ENCODE peak calls at places on chromosomes 1 and 21, in seven cellular contexts. Q, Z, I, J, S, E and G are unnamed samples.
A peak's percentile ranks its signal among the peaks of the same experiment; 100 is the strongest.

GRCh38 chr1:65505547-65506325 is 85.3 kb downstream of the LEPR start:
- DNase-seq in Q (no peak), Z (no peak), I (peak; percentile 90), J (no peak), S (no peak), E (no peak), G (no peak)

GRCh38 chr1:91712981-91713841 is 172.7 kb downstream of the TGFBR3 start:
- DNase-seq in Q (peak; percentile 34), Z (peak; percentile 77), I (peak; percentile 67), J (no peak), S (no peak), E (no peak), G (no peak)

GRCh38 chr21:42992943-42993712 is 18.8 kb downstream of the PKNOX1 start:
- DNase-seq in Q (no peak), Z (peak; percentile 63), I (no peak), J (no peak), S (no peak), E (no peak), G (no peak)

GRCh38 chr1:110383311-110383990 is 7.4 kb downstream of the SLC16A4 start:
- DNase-seq in Q (no peak), Z (peak; percentile 35), I (peak; percentile 37), J (no peak), S (no peak), E (peak; percentile 45), G (no peak)

GRCh38 chr1:199774433-199775089 is 252.9 kb upstream of the NR5A2 start:
- DNase-seq in Q (no peak), Z (peak; percentile 57), I (no peak), J (no peak), S (no peak), E (peak; percentile 89), G (peak; percentile 45)

GRCh38 chr1:204261266-204261665 is 47.5 kb upstream of the GOLT1A start:
- DNase-seq in Q (no peak), Z (no peak), I (no peak), J (no peak), S (no peak), E (no peak), G (no peak)

GRCh38 chr1:240107058-240107684 is 15.5 kb downstream of the FMN2 start:
- DNase-seq in Q (no peak), Z (peak; percentile 83), I (peak; percentile 71), J (no peak), S (no peak), E (no peak), G (no peak)

GRCh38 chr1:28885982-28886730 is 28.2 kb upstream of the EPB41 start:
- DNase-seq in Q (no peak), Z (no peak), I (no peak), J (no peak), S (no peak), E (no peak), G (no peak)

GRCh38 chr1:47591801-47592200 is 154.0 kb downstream of the FOXD2 start:
- DNase-seq in Q (no peak), Z (no peak), I (no peak), J (no peak), S (no peak), E (no peak), G (no peak)

GRCh38 chr1:219329606-219330005 is 155.9 kb downstream of the LYPLAL1 start:
- DNase-seq in Q (no peak), Z (peak; percentile 46), I (peak; percentile 21), J (no peak), S (no peak), E (peak; percentile 42), G (no peak)

GRCh38 chr21:36008505-36008904 is 51.8 kb downstream of the SETD4 start:
- DNase-seq in Q (no peak), Z (no peak), I (no peak), J (no peak), S (no peak), E (no peak), G (no peak)

GRCh38 chr21:33020558-33021100 is 5.1 kb upstream of the OLIG2 start:
- DNase-seq in Q (no peak), Z (no peak), I (no peak), J (no peak), S (no peak), E (no peak), G (no peak)

GRCh38 chr1:192879416-192879815 is 70.6 kb downstream of the RGS2 start:
- DNase-seq in Q (peak; percentile 41), Z (no peak), I (no peak), J (peak; percentile 29), S (no peak), E (peak; percentile 48), G (no peak)

GRCh38 chr1:156421939-156422601 is 53.1 kb downstream of the RHBG start:
- DNase-seq in Q (no peak), Z (no peak), I (no peak), J (no peak), S (no peak), E (no peak), G (no peak)

GRCh38 chr21:33441489-33442477 is 38.0 kb downstream of the TMEM50B start:
- DNase-seq in Q (peak; percentile 16), Z (peak; percentile 94), I (peak; percentile 84), J (peak; percentile 32), S (no peak), E (peak; percentile 97), G (no peak)

GRCh38 chr1:55129194-55129728 is 85.9 kb downstream of the USP24 start:
- DNase-seq in Q (no peak), Z (peak; percentile 91), I (peak; percentile 32), J (no peak), S (no peak), E (peak; percentile 24), G (no peak)

GRCh38 chr1:63537940-63538339 is 14.6 kb downstream of the EFCAB7 start:
- DNase-seq in Q (peak; percentile 4), Z (peak; percentile 47), I (peak; percentile 11), J (no peak), S (no peak), E (peak; percentile 35), G (no peak)

GRCh38 chr1:56452027-56453011 is 127.0 kb downstream of the PLPP3 start:
- DNase-seq in Q (no peak), Z (no peak), I (peak; percentile 17), J (no peak), S (no peak), E (no peak), G (no peak)

GRCh38 chr1:241356519-241357365 is at the start of gene RGS7:
- DNase-seq in Q (peak; percentile 86), Z (peak; percentile 61), I (peak; percentile 23), J (peak; percentile 81), S (peak; percentile 66), E (peak; percentile 35), G (peak; percentile 81)
- TF ChIP-seq CTCF in Q (no peak), Z (no peak), I (no peak), J (no peak), S (no peak), E (no peak), G (no peak)

GRCh38 chr1:151286619-151287340 is 4.7 kb downstream of the ZNF687 start:
- DNase-seq in Q (no peak), Z (no peak), I (no peak), J (no peak), S (no peak), E (no peak), G (no peak)

GRCh38 chr1:151284013-151284577 is 2.0 kb downstream of the ZNF687 start:
- DNase-seq in Q (no peak), Z (no peak), I (no peak), J (no peak), S (no peak), E (no peak), G (no peak)

GRCh38 chr1:151281225-151281968 is 702 bp upstream of the ZNF687 start:
- DNase-seq in Q (peak; percentile 97), Z (peak; percentile 99), I (peak; percentile 99), J (peak; percentile 96), S (peak; percentile 93), E (peak; percentile 99), G (peak; percentile 98)

GRCh38 chr1:151282883-151283725 is 1.0 kb downstream of the ZNF687 start:
- DNase-seq in Q (peak; percentile 53), Z (no peak), I (no peak), J (peak; percentile 58), S (peak; percentile 32), E (peak; percentile 31), G (peak; percentile 25)

DNA sequence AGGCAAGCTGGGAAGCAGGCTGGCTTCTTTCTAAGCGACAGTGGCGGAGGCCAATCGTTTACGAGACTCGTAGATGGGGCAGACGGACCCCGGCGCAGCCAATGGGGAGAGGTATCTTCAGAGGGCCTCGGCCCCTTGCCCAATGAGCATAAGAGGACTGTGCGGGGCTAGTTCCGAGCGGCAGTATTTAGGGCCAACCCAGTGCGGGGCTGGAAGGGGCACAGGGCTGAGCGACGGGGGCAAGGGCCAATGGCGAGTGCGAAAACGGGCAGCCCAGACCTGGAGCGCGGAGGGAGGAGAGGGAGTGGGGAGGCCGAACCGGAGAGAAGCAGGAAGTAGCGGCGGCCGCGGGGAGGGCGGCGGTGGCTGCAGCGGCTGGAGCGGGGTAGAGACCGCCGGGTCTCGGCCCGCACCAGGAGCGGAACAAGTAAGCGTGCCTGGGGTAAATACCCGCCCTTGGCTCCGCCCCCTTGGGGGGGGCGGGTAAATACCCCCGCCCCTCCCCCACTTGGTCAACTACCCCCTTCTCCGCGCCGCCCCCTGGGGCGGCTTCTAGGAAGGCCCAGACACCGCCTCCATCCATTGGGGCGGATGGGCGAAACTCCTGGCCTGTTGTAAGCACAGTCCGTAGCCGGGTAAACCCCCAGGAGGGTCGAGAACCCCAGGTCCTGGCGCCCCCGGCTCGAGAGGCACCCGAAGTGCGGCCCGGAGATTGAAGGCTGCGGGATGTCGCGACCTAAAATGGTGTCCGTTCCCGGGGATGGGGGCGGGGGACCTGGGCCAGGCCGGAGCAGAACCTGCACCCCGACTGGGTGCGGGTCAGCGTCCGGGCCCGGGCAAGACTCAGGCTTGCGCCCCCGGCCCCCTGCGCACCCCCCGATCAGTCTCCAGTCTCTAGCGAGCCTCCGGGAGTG is at the start of gene ZNF687:
- DNase-seq in Q (peak; percentile 100), Z (peak; percentile 100), I (peak; percentile 100), J (peak; percentile 100), S (peak; percentile 98), E (peak; percentile 100), G (peak; percentile 100)
- TF ChIP-seq CTCF in Q (no peak), Z (no peak), I (no peak), J (no peak), S (no peak), E (no peak), G (no peak)

GRCh38 chr21:39854572-39854971 is 12.7 kb upstream of the PCP4 start:
- DNase-seq in Q (no peak), Z (no peak), I (no peak), J (no peak), S (no peak), E (no peak), G (no peak)
- TF ChIP-seq CTCF in Q (no peak), Z (no peak), I (no peak), J (no peak), S (no peak), E (no peak), G (no peak)

GRCh38 chr1:161200421-161200991 is 1.7 kb upstream of the ADAMTS4 start:
- DNase-seq in Q (no peak), Z (no peak), I (no peak), J (no peak), S (no peak), E (no peak), G (no peak)

GRCh38 chr1:161200992-161201827 is 957 bp upstream of the NDUFS2 start:
- DNase-seq in Q (no peak), Z (peak; percentile 89), I (peak; percentile 85), J (no peak), S (no peak), E (peak; percentile 49), G (no peak)

GRCh38 chr1:161198877-161199431 is at the start of gene ADAMTS4:
- DNase-seq in Q (peak; percentile 65), Z (peak; percentile 84), I (peak; percentile 90), J (peak; percentile 43), S (no peak), E (no peak), G (no peak)

GRCh38 chr1:161199506-161200119 is 759 bp upstream of the ADAMTS4 start:
- DNase-seq in Q (no peak), Z (no peak), I (no peak), J (no peak), S (no peak), E (no peak), G (no peak)

GRCh38 chr1:161201828-161202712 is at the start of gene NDUFS2:
- DNase-seq in Q (peak; percentile 99), Z (peak; percentile 99), I (peak; percentile 99), J (peak; percentile 100), S (peak; percentile 92), E (peak; percentile 99), G (peak; percentile 96)
- TF ChIP-seq CTCF in Q (peak; percentile 33), Z (peak; percentile 8), I (peak; percentile 33), J (peak; percentile 30), S (peak; percentile 56), E (no peak), G (peak; percentile 34)